ENCODE peak calls at places on chromosomes 7 and 10, in four cellular contexts. Q is GM12891, D is HepG2, U is K562. N is an unnamed sample.
A peak's percentile ranks its signal among the peaks of the same experiment; 100 is the strongest.

GRCh38 chr10:52740913-52741675 is 31.5 kb downstream of the MBL2 start:
- DNase-seq in D (peak; percentile 66), Q (no peak), U (peak; percentile 53), N (peak; percentile 44)

GRCh38 chr7:44177570-44178131 is 11.6 kb downstream of the GCK start:
- DNase-seq in Q (no peak), U (no peak), D (no peak), N (no peak)

GRCh38 chr7:138460649-138461607 is 869 bp downstream of the TRIM24 start:
- DNase-seq in U (peak; percentile 85), D (no peak), Q (peak; percentile 60), N (peak; percentile 89)

GRCh38 chr10:13960603-13961002 is 370.1 kb downstream of the FRMD4A start:
- DNase-seq in U (peak; percentile 28), Q (no peak), D (no peak), N (no peak)

GRCh38 chr7:134886353-134887057 is 99.8 kb upstream of the AGBL3 start:
- DNase-seq in D (peak; percentile 21), Q (no peak), U (no peak), N (no peak)

GRCh38 chr10:84574101-84574500 is 245.7 kb downstream of the CCSER2 start:
- DNase-seq in Q (no peak), U (no peak), D (no peak), N (no peak)

GRCh38 chr10:77157248-77158019 is 480.2 kb downstream of the KCNMA1 start:
- DNase-seq in D (no peak), Q (no peak), U (no peak), N (no peak)

GRCh38 chr10:35225204-35225603 is 98.6 kb downstream of the CREM start:
- DNase-seq in Q (no peak), D (no peak), U (no peak), N (no peak)

GRCh38 chr7:6167587-6168154 is 104.8 kb downstream of the CYTH3 start:
- DNase-seq in Q (no peak), D (no peak), U (no peak), N (peak; percentile 57)

GRCh38 chr7:303884-304573 is 14.1 kb downstream of the FOXL3 start:
- DNase-seq in D (no peak), U (no peak), Q (no peak), N (no peak)

GRCh38 chr7:30852360-30852709 is 59.3 kb upstream of the AQP1 start:
- DNase-seq in U (no peak), Q (no peak), D (no peak), N (no peak)

GRCh38 chr10:113313048-113313611 is 239.7 kb upstream of the HABP2 start:
- DNase-seq in D (no peak), U (no peak), Q (no peak), N (no peak)

GRCh38 chr7:151839511-151839921 is 37.4 kb downstream of the PRKAG2 start:
- DNase-seq in U (no peak), D (no peak), Q (no peak), N (no peak)

GRCh38 chr7:149093228-149093627 is 2.7 kb upstream of the ZNF786 start:
- DNase-seq in U (no peak), D (no peak), Q (no peak), N (no peak)

GRCh38 chr10:7407368-7408002 is 3.3 kb downstream of the SFMBT2 start:
- DNase-seq in U (no peak), D (no peak), Q (no peak), N (no peak)

GRCh38 chr7:48246073-48246472 is 74.8 kb downstream of the ABCA13 start:
- DNase-seq in D (no peak), U (no peak), Q (no peak), N (no peak)

GRCh38 chr7:116584721-116585120 is 59.9 kb downstream of the CAV1 start:
- DNase-seq in D (no peak), U (no peak), Q (no peak), N (no peak)
- TF ChIP-seq TAF1 in D (no peak), U (no peak), Q (no peak), N (no peak)

GRCh38 chr10:132810807-132811700 is 25.1 kb upstream of the NKX6-2 start:
- DNase-seq in D (no peak), Q (no peak), U (no peak), N (no peak)
- TF ChIP-seq TAF1 in D (no peak), Q (no peak), U (no peak), N (no peak)

GRCh38 chr10:71687077-71687476 is 32.5 kb downstream of the C10orf105 start:
- DNase-seq in Q (no peak), D (no peak), U (no peak), N (no peak)

GRCh38 chr10:71687480-71687879 is 32.1 kb downstream of the C10orf105 start:
- DNase-seq in D (no peak), Q (no peak), U (no peak), N (no peak)

GRCh38 chr10:71690094-71690720 is 29.4 kb downstream of the C10orf105 start:
- DNase-seq in D (no peak), U (no peak), Q (no peak), N (no peak)

GRCh38 chr10:71685554-71686202 is 33.9 kb downstream of the C10orf105 start:
- DNase-seq in Q (no peak), U (no peak), D (no peak), N (no peak)

GRCh38 chr10:71688256-71688655 is 31.3 kb downstream of the C10orf105 start:
- DNase-seq in Q (no peak), D (no peak), U (no peak), N (no peak)
- TF ChIP-seq TAF1 in Q (no peak), D (no peak), U (no peak), N (no peak)

GRCh38 chr7:129525225-129525862 is 23.0 kb downstream of the SMKR1 start:
- DNase-seq in D (no peak), Q (no peak), U (no peak), N (no peak)
- TF ChIP-seq TAF1 in D (no peak), Q (no peak), U (no peak), N (no peak)

GRCh38 chr10:6165221-6165725 is 37.5 kb upstream of the PFKFB3 start:
- DNase-seq in U (no peak), D (no peak), Q (no peak), N (no peak)

GRCh38 chr10:6161913-6162312 is 40.8 kb upstream of the PFKFB3 start:
- DNase-seq in U (no peak), D (no peak), Q (no peak), N (no peak)

GRCh38 chr10:6164271-6165095 is 38.2 kb upstream of the PFKFB3 start:
- DNase-seq in D (no peak), Q (no peak), U (no peak), N (no peak)

GRCh38 chr10:6162589-6163356 is 40.0 kb upstream of the PFKFB3 start:
- DNase-seq in U (peak; percentile 48), Q (no peak), D (no peak), N (no peak)

GRCh38 chr10:6163364-6164270 is 39.1 kb upstream of the PFKFB3 start:
- DNase-seq in U (peak; percentile 97), D (no peak), Q (peak; percentile 95), N (peak; percentile 92)
- TF ChIP-seq TAF1 in U (peak; percentile 72), D (no peak), Q (peak; percentile 70), N (peak; percentile 36)

DNA sequence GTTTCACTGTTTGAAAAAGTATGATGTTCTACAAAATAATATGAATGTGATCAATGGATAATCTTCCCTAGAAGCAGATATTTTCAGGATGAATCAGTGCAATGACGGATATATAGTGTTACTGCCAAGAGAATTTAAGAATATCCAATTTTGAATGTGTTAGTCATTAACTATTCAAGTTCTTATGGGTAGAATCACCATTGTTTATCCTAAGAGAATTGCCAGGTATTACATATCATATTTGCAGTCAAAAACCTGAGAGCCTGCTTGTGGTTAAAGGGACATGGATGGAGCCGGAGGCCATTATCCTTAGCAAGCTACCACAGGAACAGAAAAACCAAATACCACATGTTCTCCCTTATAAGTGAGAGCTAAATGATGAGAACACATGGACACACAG is 26.9 kb downstream of the AHR start:
- DNase-seq in D (no peak), Q (no peak), U (no peak), N (no peak)
- TF ChIP-seq TAF1 in D (no peak), Q (no peak), U (no peak), N (no peak)

GRCh38 chr7:140676303-140676702 is 3.6 kb downstream of the ADCK2 start:
- DNase-seq in D (no peak), U (no peak), Q (peak; percentile 48), N (no peak)

GRCh38 chr7:140674356-140674800 is 1.6 kb downstream of the ADCK2 start:
- DNase-seq in U (no peak), D (no peak), Q (no peak), N (no peak)

GRCh38 chr7:140675726-140676125 is 3.0 kb downstream of the ADCK2 start:
- DNase-seq in D (no peak), U (no peak), Q (no peak), N (no peak)

GRCh38 chr7:140673770-140674155 is 1.0 kb downstream of the ADCK2 start:
- DNase-seq in D (no peak), U (no peak), Q (no peak), N (no peak)

GRCh38 chr7:140674899-140675701 is 2.4 kb downstream of the ADCK2 start:
- DNase-seq in Q (no peak), D (peak; percentile 34), U (peak; percentile 70), N (peak; percentile 79)
- TF ChIP-seq TAF1 in Q (no peak), D (no peak), U (no peak), N (no peak)